ENCODE peak calls at places on chromosomes 6 and 20, in four cellular contexts. W is body of pancreas, H is NCI-H748 treated with DMSO at 0.1 percent for 48 hours, Z is HFF-Myc. C is an unnamed sample.

GRCh38 chr6:23174781-23175361 is 605.5 kb downstream of the HDGFL1 start:
- DNase-seq in W (no peak), H (no peak), Z (peak), C (no peak)

GRCh38 chr6:2147737-2148448 is 97.5 kb downstream of the GMDS start:
- DNase-seq in W (no peak), H (no peak), Z (no peak), C (no peak)

GRCh38 chr6:41042656-41043055 is 389 bp downstream of the TSPO2 start:
- DNase-seq in W (no peak), H (no peak), Z (no peak), C (no peak)

GRCh38 chr20:48928832-48929725 is 7.6 kb downstream of the ARFGEF2 start:
- DNase-seq in W (no peak), H (no peak), Z (no peak), C (no peak)

GRCh38 chr6:22785036-22785435 is 215.7 kb downstream of the HDGFL1 start:
- DNase-seq in W (no peak), H (no peak), Z (no peak), C (peak)

GRCh38 chr6:98653171-98653570 is 181.2 kb upstream of the POU3F2 start:
- DNase-seq in W (no peak), H (no peak), Z (no peak), C (no peak)

GRCh38 chr6:35698858-35699257 is 10.1 kb upstream of the FKBP5 start:
- DNase-seq in W (no peak), H (no peak), Z (no peak), C (no peak)

GRCh38 chr6:107716688-107717089 is 107.4 kb downstream of the SCML4 start:
- DNase-seq in W (no peak), H (no peak), Z (no peak), C (no peak)

GRCh38 chr20:44909872-44910689 is at the start of gene PABPC1L:
- DNase-seq in W (peak), H (peak), Z (no peak), C (peak)

GRCh38 chr6:88004707-88005106 is 42.9 kb upstream of the SPACA1 start:
- DNase-seq in W (no peak), H (no peak), Z (no peak), C (no peak)

GRCh38 chr6:49549691-49550412 is 616 bp upstream of the C6orf141 start:
- DNase-seq in W (no peak), H (no peak), Z (no peak), C (no peak)

GRCh38 chr6:42727627-42728026 is 5.2 kb upstream of the PRPH2 start:
- DNase-seq in W (no peak), H (no peak), Z (no peak), C (no peak)

GRCh38 chr20:9610665-9611064 is 96.3 kb downstream of the LAMP5 start:
- DNase-seq in W (no peak), H (no peak), Z (no peak), C (no peak)

C was measured in NCI-H2227 treated with DMSO at 0.1 percent for 48 hours.